ENCODE peak calls at places on chromosomes 16 and 17, in eight cellular contexts. One of them, this sample, is unnamed.

GRCh38 chr17:44122825-44123355 is 551 bp downstream of the HDAC5 start:
- DNase-seq in AG10803: no peak
- DNase-seq in MCF 10A: no peak
- DNase-seq in left colon: no peak
- DNase-seq in astrocyte: no peak
- DNase-seq in NCI-H2171 treated with DMSO at 0.1 percent for 48 hours: peak
- DNase-seq in transverse colon: peak
- DNase-seq in ELF-1: no peak
- DNase-seq in this sample: no peak

GRCh38 chr16:77652399-77652798 is 69.9 kb upstream of the NUDT7 start:
- DNase-seq in AG10803: peak
- DNase-seq in MCF 10A: peak
- DNase-seq in left colon: no peak
- DNase-seq in astrocyte: no peak
- DNase-seq in NCI-H2171 treated with DMSO at 0.1 percent for 48 hours: no peak
- DNase-seq in transverse colon: no peak
- DNase-seq in ELF-1: no peak
- DNase-seq in this sample: no peak

GRCh38 chr16:3013998-3014690 is 1.4 kb downstream of the CLDN9 start:
- DNase-seq in AG10803: no peak
- DNase-seq in MCF 10A: no peak
- DNase-seq in left colon: no peak
- DNase-seq in astrocyte: no peak
- DNase-seq in NCI-H2171 treated with DMSO at 0.1 percent for 48 hours: no peak
- DNase-seq in transverse colon: no peak
- DNase-seq in ELF-1: no peak
- DNase-seq in this sample: no peak

GRCh38 chr16:4244254-4244812 is 2.5 kb upstream of the SRL start:
- DNase-seq in AG10803: no peak
- DNase-seq in MCF 10A: peak
- DNase-seq in left colon: no peak
- DNase-seq in astrocyte: no peak
- DNase-seq in NCI-H2171 treated with DMSO at 0.1 percent for 48 hours: peak
- DNase-seq in transverse colon: no peak
- DNase-seq in ELF-1: peak
- DNase-seq in this sample: no peak

GRCh38 chr17:2123467-2124251 is 68.8 kb downstream of the HIC1 start:
- DNase-seq in AG10803: peak
- DNase-seq in MCF 10A: peak
- DNase-seq in left colon: peak
- DNase-seq in astrocyte: peak
- DNase-seq in NCI-H2171 treated with DMSO at 0.1 percent for 48 hours: no peak
- DNase-seq in transverse colon: peak
- DNase-seq in ELF-1: peak
- DNase-seq in this sample: no peak

GRCh38 chr17:67633751-67634191 is 84.0 kb upstream of the NOL11 start:
- DNase-seq in AG10803: no peak
- DNase-seq in MCF 10A: no peak
- DNase-seq in left colon: no peak
- DNase-seq in astrocyte: no peak
- DNase-seq in NCI-H2171 treated with DMSO at 0.1 percent for 48 hours: no peak
- DNase-seq in transverse colon: no peak
- DNase-seq in ELF-1: no peak
- DNase-seq in this sample: no peak

GRCh38 chr17:32111141-32111771 is 31.0 kb upstream of the RHOT1 start:
- DNase-seq in AG10803: no peak
- DNase-seq in MCF 10A: peak
- DNase-seq in left colon: peak
- DNase-seq in astrocyte: peak
- DNase-seq in NCI-H2171 treated with DMSO at 0.1 percent for 48 hours: peak
- DNase-seq in transverse colon: peak
- DNase-seq in ELF-1: peak
- DNase-seq in this sample: peak

GRCh38 chr16:67161595-67162058 is 1.9 kb downstream of the FBXL8 start:
- DNase-seq in AG10803: no peak
- DNase-seq in MCF 10A: no peak
- DNase-seq in left colon: no peak
- DNase-seq in astrocyte: no peak
- DNase-seq in NCI-H2171 treated with DMSO at 0.1 percent for 48 hours: no peak
- DNase-seq in transverse colon: no peak
- DNase-seq in ELF-1: no peak
- DNase-seq in this sample: no peak

GRCh38 chr17:80126449-80126715 is 20.5 kb downstream of the EIF4A3 start:
- DNase-seq in AG10803: no peak
- DNase-seq in MCF 10A: no peak
- DNase-seq in left colon: no peak
- DNase-seq in astrocyte: no peak
- DNase-seq in NCI-H2171 treated with DMSO at 0.1 percent for 48 hours: no peak
- DNase-seq in transverse colon: no peak
- DNase-seq in ELF-1: no peak
- DNase-seq in this sample: no peak

GRCh38 chr16:82936941-82937551 is 310.3 kb downstream of the CDH13 start:
- DNase-seq in AG10803: peak
- DNase-seq in MCF 10A: peak
- DNase-seq in left colon: no peak
- DNase-seq in astrocyte: peak
- DNase-seq in NCI-H2171 treated with DMSO at 0.1 percent for 48 hours: no peak
- DNase-seq in transverse colon: no peak
- DNase-seq in ELF-1: no peak
- DNase-seq in this sample: peak

GRCh38 chr17:16158721-16159120 is 56.6 kb downstream of the NCOR1 start:
- DNase-seq in AG10803: no peak
- DNase-seq in MCF 10A: no peak
- DNase-seq in left colon: no peak
- DNase-seq in astrocyte: peak
- DNase-seq in NCI-H2171 treated with DMSO at 0.1 percent for 48 hours: no peak
- DNase-seq in transverse colon: no peak
- DNase-seq in ELF-1: no peak
- DNase-seq in this sample: peak

GRCh38 chr17:69501591-69502468 is 87.3 kb downstream of the MAP2K6 start:
- DNase-seq in AG10803: peak
- DNase-seq in MCF 10A: peak
- DNase-seq in left colon: peak
- DNase-seq in astrocyte: peak
- DNase-seq in NCI-H2171 treated with DMSO at 0.1 percent for 48 hours: peak
- DNase-seq in transverse colon: peak
- DNase-seq in ELF-1: peak
- DNase-seq in this sample: peak

GRCh38 chr17:235831-236640 is 54.6 kb upstream of the DOC2B start:
- DNase-seq in AG10803: no peak
- DNase-seq in MCF 10A: no peak
- DNase-seq in left colon: no peak
- DNase-seq in astrocyte: no peak
- DNase-seq in NCI-H2171 treated with DMSO at 0.1 percent for 48 hours: no peak
- DNase-seq in transverse colon: peak
- DNase-seq in ELF-1: no peak
- DNase-seq in this sample: no peak